ENCODE peak calls at places on chromosomes 13 and 19, in four cellular contexts. One of them, this sample, is unnamed.

GRCh38 chr13:95455782-95456181 is 96.7 kb upstream of the CLDN10 start:
- DNase-seq in heart right ventricle: no peak
- DNase-seq in Peyer's patch: no peak
- DNase-seq in astrocyte of the spinal cord: no peak
- DNase-seq in this sample: no peak

GRCh38 chr13:100984349-100984748 is 309.8 kb upstream of the TMTC4 start:
- DNase-seq in heart right ventricle: no peak
- DNase-seq in astrocyte of the spinal cord: no peak
- DNase-seq in Peyer's patch: no peak
- DNase-seq in this sample: no peak

GRCh38 chr13:110634558-110634957 is 19.2 kb downstream of the NAXD start:
- DNase-seq in astrocyte of the spinal cord: peak; percentile 90
- DNase-seq in Peyer's patch: no peak
- DNase-seq in heart right ventricle: no peak
- DNase-seq in this sample: no peak

GRCh38 chr13:48415516-48415915 is 2.6 kb upstream of the LPAR6 start:
- DNase-seq in astrocyte of the spinal cord: no peak
- DNase-seq in heart right ventricle: no peak
- DNase-seq in Peyer's patch: no peak
- DNase-seq in this sample: no peak

GRCh38 chr19:6766357-6767080 is 716 bp downstream of the SH2D3A start:
- DNase-seq in astrocyte of the spinal cord: no peak
- DNase-seq in heart right ventricle: no peak
- DNase-seq in Peyer's patch: peak; percentile 63
- DNase-seq in this sample: peak; percentile 59

GRCh38 chr19:4256563-4256962 is 9.7 kb downstream of the YJU2 start:
- DNase-seq in Peyer's patch: no peak
- DNase-seq in astrocyte of the spinal cord: no peak
- DNase-seq in heart right ventricle: no peak
- DNase-seq in this sample: no peak

GRCh38 chr19:12792853-12793289 is 1.6 kb downstream of the JUNB start:
- DNase-seq in astrocyte of the spinal cord: no peak
- DNase-seq in heart right ventricle: no peak
- DNase-seq in Peyer's patch: no peak
- DNase-seq in this sample: no peak

GRCh38 chr19:4371209-4371897 is 28.0 kb downstream of the MPND start:
- DNase-seq in heart right ventricle: no peak
- DNase-seq in Peyer's patch: no peak
- DNase-seq in astrocyte of the spinal cord: no peak
- DNase-seq in this sample: no peak

GRCh38 chr19:54521022-54521859 is 18.6 kb downstream of the LAIR2 start:
- DNase-seq in Peyer's patch: no peak
- DNase-seq in astrocyte of the spinal cord: no peak
- DNase-seq in heart right ventricle: no peak
- DNase-seq in this sample: no peak

GRCh38 chr19:55165952-55166529 is 372 bp downstream of the DNAAF3 start:
- DNase-seq in astrocyte of the spinal cord: peak; percentile 82
- DNase-seq in heart right ventricle: peak; percentile 70
- DNase-seq in Peyer's patch: peak; percentile 77
- DNase-seq in this sample: peak; percentile 65

GRCh38 chr19:16228637-16229321 is 31.1 kb downstream of the AP1M1 start:
- DNase-seq in astrocyte of the spinal cord: no peak
- DNase-seq in heart right ventricle: no peak
- DNase-seq in Peyer's patch: no peak
- DNase-seq in this sample: no peak

GRCh38 chr13:100883453-100883852 is 208.9 kb upstream of the TMTC4 start:
- DNase-seq in Peyer's patch: no peak
- DNase-seq in astrocyte of the spinal cord: no peak
- DNase-seq in heart right ventricle: no peak
- DNase-seq in this sample: no peak

GRCh38 chr13:111916201-111916600 is 150.7 kb upstream of the SOX1 start:
- DNase-seq in heart right ventricle: no peak
- DNase-seq in astrocyte of the spinal cord: no peak
- DNase-seq in Peyer's patch: no peak
- DNase-seq in this sample: no peak

GRCh38 chr13:29543230-29544215 is 52.0 kb downstream of the SLC7A1 start:
- DNase-seq in astrocyte of the spinal cord: peak; percentile 49
- DNase-seq in heart right ventricle: no peak
- DNase-seq in Peyer's patch: peak; percentile 81
- DNase-seq in this sample: no peak
- H3K4me3 ChIP-seq in astrocyte of the spinal cord: no peak overlapping the region
- H3K4me3 ChIP-seq in heart right ventricle: no peak overlapping the region
- H3K4me3 ChIP-seq in Peyer's patch: no peak overlapping the region
- H3K4me3 ChIP-seq in this sample: no peak overlapping the region

GRCh38 chr13:24161010-24161775 is 673 bp downstream of the SPATA13 start:
- DNase-seq in Peyer's patch: no peak
- DNase-seq in heart right ventricle: peak; percentile 7
- DNase-seq in astrocyte of the spinal cord: peak; percentile 27
- DNase-seq in this sample: no peak
- TF ChIP-seq CTCF in Peyer's patch: no peak
- TF ChIP-seq CTCF in heart right ventricle: no peak
- TF ChIP-seq CTCF in astrocyte of the spinal cord: no peak
- TF ChIP-seq CTCF in this sample: no peak

GRCh38 chr13:113137656-113138292 is 15.2 kb downstream of the F10 start:
- DNase-seq in astrocyte of the spinal cord: no peak
- DNase-seq in heart right ventricle: no peak
- DNase-seq in Peyer's patch: no peak
- DNase-seq in this sample: no peak
- H3K4me3 ChIP-seq in astrocyte of the spinal cord: no peak overlapping the region
- H3K4me3 ChIP-seq in heart right ventricle: no peak overlapping the region
- H3K4me3 ChIP-seq in Peyer's patch: no peak overlapping the region
- H3K4me3 ChIP-seq in this sample: no peak overlapping the region

GRCh38 chr19:49085020-49085867 is at the start of gene SNRNP70:
- DNase-seq in astrocyte of the spinal cord: peak; percentile 100
- DNase-seq in Peyer's patch: peak; percentile 99
- DNase-seq in heart right ventricle: peak; percentile 99
- DNase-seq in this sample: peak; percentile 93
- TF ChIP-seq CTCF in astrocyte of the spinal cord: no peak
- TF ChIP-seq CTCF in Peyer's patch: no peak
- TF ChIP-seq CTCF in heart right ventricle: peak; percentile 8
- TF ChIP-seq CTCF in this sample: no peak

DNA sequence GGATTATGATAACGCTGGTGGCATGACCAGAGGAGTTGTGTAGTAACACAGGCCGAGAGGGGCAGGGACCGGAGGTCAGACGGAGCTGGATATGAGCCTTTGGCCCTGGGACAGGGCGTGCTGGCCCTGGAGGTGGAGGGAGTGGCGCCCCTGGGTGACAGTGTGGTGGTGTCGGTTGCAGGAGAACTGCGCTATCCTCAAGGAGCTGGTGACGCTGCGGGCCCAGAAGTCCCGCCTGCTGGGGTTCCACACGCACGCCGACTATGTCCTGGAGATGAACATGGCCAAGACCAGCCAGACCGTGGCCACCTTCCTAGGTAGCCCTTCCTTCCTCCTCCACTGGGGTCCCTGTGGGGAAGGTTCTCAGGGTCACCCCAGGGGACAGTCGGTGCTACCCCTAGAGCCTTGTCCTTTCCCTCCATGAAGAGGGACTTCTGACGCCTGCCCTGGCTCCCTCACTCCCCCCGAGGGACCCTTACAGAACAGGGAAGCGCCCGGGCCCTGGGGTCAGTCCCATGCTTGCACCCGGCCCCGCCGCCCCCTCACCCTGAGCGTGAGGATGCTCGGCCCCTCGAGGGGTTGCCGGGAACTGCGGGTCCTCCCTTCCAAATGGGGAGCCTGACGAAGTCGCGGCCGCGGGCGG is 12.8 kb upstream of the ZNF554 start:
- DNase-seq in Peyer's patch: peak; percentile 39
- DNase-seq in heart right ventricle: no peak
- DNase-seq in astrocyte of the spinal cord: no peak
- DNase-seq in this sample: no peak
- H3K4me3 ChIP-seq in Peyer's patch: no peak overlapping the region
- H3K4me3 ChIP-seq in heart right ventricle: no peak overlapping the region
- H3K4me3 ChIP-seq in astrocyte of the spinal cord: no peak overlapping the region
- H3K4me3 ChIP-seq in this sample: no peak overlapping the region

DNA sequence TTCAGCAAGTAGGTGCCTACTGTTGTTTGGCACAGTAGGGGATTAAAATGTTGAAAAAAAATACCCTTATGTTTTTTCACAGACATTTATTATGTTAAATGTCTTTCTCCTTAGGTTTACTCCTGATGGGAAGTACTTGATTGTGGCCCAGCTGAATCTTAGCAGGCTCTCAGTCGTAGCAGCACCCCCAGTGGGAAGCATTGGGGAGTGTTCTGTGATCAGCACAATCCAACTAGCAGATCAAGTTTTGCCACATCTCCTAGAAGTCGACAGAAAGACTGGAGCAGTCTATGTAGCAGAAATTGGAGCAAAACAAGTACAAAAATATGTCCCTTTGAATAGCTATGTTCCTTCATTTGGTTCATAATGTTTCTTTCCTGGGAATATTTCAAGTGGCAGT is 9.3 kb downstream of the NHLRC3 start:
- DNase-seq in Peyer's patch: no peak
- DNase-seq in astrocyte of the spinal cord: no peak
- DNase-seq in heart right ventricle: no peak
- DNase-seq in this sample: peak; percentile 50
- TF ChIP-seq CTCF in Peyer's patch: no peak
- TF ChIP-seq CTCF in astrocyte of the spinal cord: peak; percentile 21
- TF ChIP-seq CTCF in heart right ventricle: no peak
- TF ChIP-seq CTCF in this sample: peak; percentile 24

DNA sequence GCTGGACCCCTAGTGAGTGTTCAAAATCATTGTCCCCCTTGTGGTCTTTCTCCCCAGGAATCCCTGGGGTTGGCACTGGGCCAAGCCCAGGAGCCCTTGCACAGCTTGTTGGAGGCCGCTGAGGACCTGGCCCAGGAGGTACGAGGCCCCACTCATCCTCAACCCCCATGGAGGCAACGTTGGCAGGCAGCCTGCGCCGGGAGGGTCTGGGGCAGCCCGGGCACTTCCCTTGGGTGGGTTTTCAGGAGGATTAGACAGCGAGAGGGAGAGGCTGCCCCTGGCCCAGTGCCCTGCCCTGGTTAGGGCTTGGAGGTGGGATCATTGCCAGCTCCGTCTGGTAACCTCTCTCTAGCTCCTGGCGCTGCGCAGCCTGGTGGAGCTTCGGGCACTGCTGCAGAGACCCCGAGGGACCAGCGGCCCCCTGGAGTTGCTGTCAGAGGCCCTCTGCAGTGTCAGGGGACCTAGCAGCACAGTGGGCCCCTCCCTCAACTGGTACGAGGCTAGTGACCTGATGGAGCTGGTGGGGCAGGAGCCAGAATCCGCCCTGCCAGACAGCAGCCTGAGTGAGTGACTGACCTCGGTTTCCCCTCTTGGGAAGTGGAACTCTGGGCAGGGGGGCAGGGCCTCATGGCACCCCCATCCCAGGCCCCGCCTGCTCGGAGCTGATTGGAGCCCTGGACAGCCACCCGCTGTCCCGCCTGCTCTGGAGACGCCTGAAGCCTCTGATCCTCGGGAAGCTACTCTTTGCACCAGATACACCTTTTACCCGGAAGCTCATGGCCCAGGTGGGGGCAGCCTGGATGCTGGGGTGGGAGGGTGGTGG is 3.0 kb downstream of the ABCA7 start:
- DNase-seq in heart right ventricle: no peak
- DNase-seq in Peyer's patch: peak; percentile 54
- DNase-seq in astrocyte of the spinal cord: no peak
- DNase-seq in this sample: no peak
- H3K4me3 ChIP-seq in heart right ventricle: no peak overlapping the region
- H3K4me3 ChIP-seq in Peyer's patch: no peak overlapping the region
- H3K4me3 ChIP-seq in astrocyte of the spinal cord: no peak overlapping the region
- H3K4me3 ChIP-seq in this sample: no peak overlapping the region

DNA sequence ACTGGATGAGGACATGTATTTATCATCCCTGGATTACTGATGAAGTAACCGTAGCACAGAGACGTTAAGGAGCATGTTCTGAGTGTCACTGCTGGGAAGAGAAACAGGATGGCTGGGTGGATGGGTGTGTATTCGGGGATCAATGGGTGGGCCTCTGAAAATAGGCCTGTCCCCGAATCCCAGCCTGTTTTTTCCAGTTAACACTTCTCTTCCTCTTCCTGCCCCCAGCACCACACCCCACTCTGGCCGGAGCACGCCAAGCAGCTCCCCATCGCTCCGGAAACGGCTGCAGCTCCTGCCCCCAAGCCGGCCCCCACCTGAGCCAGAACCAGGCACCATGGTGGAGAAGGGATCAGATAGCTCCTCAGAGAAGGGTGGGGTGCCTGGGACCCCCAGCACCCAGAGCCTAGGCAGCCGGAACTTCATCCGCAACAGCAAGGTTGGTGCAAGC is 8.8 kb downstream of the GRAMD1A start:
- DNase-seq in Peyer's patch: no peak
- DNase-seq in astrocyte of the spinal cord: no peak
- DNase-seq in heart right ventricle: peak; percentile 67
- DNase-seq in this sample: no peak
- TF ChIP-seq CTCF in Peyer's patch: no peak
- TF ChIP-seq CTCF in astrocyte of the spinal cord: no peak
- TF ChIP-seq CTCF in heart right ventricle: no peak
- TF ChIP-seq CTCF in this sample: no peak

GRCh38 chr19:17687857-17688784 is at the start of gene UNC13A:
- DNase-seq in astrocyte of the spinal cord: peak; percentile 34
- DNase-seq in heart right ventricle: peak; percentile 40
- DNase-seq in Peyer's patch: no peak
- DNase-seq in this sample: no peak
- H3K4me3 ChIP-seq in astrocyte of the spinal cord: peak within 1 kb of the TSS; percentile 22
- H3K4me3 ChIP-seq in heart right ventricle: peak within 1 kb of the TSS; percentile 22
- H3K4me3 ChIP-seq in Peyer's patch: no peak within 1 kb of the TSS
- H3K4me3 ChIP-seq in this sample: no peak within 1 kb of the TSS

This sample was measured in bronchial epithelial cell.